ENCODE peak calls at places on chromosomes 1 and 21, in four cellular contexts. S is adrenal gland, Y is heart left ventricle, C is HCT116. Q is an unnamed sample.

GRCh38 chr21:38057626-38058025 is 141.4 kb upstream of the KCNJ6 start:
- DNase-seq in S (no peak), Y (no peak), C (no peak), Q (no peak)

GRCh38 chr1:109370712-109371270 is 26.9 kb downstream of the SORT1 start:
- DNase-seq in S (no peak), Y (no peak), C (no peak), Q (no peak)

GRCh38 chr1:215474940-215475339 is 92.2 kb upstream of the KCTD3 start:
- DNase-seq in S (peak), Y (no peak), C (no peak), Q (no peak)

GRCh38 chr21:28790335-28790734 is 202.3 kb downstream of the LTN1 start:
- DNase-seq in S (no peak), Y (no peak), C (no peak), Q (no peak)

GRCh38 chr1:15288173-15288926 is 41.3 kb downstream of the FHAD1 start:
- DNase-seq in S (no peak), Y (no peak), C (no peak), Q (no peak)

GRCh38 chr1:34870395-34870794 is 10.8 kb upstream of the SMIM12 start:
- DNase-seq in S (no peak), Y (no peak), C (no peak), Q (no peak)

GRCh38 chr1:230868736-230869385 is 540 bp upstream of the C1orf198 start:
- DNase-seq in S (peak), Y (peak), C (peak), Q (peak)

GRCh38 chr1:118097622-118098348 is 87.2 kb downstream of the SPAG17 start:
- DNase-seq in S (no peak), Y (no peak), C (no peak), Q (no peak)

GRCh38 chr1:174656409-174657059 is 208.8 kb downstream of the GPR52 start:
- DNase-seq in S (no peak), Y (no peak), C (no peak), Q (no peak)

DNA sequence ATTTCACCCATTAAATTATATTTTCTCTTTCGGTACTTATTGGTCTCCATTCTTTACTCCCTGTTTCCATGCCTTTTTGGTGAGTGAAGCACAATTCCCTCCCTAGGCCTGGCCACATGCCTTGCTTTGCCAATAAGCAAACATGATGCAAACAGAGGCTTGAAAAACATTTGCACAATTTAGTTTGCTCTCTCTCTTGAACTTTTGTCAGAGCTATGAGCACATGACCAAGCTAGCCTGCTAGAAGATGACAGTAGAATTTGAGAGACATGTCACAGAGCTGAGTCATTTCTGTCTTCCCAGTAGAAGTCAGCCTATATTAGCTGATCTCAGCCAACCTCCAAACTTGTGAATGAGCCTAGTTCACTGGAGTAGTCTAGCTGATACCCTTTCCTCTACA is 24.6 kb downstream of the ANGPTL3 start:
- DNase-seq in S (peak), Y (no peak), C (peak), Q (no peak)
- H3K27ac ChIP-seq in S (no peak), Y (no peak), C (no peak), Q (no peak)

DNA sequence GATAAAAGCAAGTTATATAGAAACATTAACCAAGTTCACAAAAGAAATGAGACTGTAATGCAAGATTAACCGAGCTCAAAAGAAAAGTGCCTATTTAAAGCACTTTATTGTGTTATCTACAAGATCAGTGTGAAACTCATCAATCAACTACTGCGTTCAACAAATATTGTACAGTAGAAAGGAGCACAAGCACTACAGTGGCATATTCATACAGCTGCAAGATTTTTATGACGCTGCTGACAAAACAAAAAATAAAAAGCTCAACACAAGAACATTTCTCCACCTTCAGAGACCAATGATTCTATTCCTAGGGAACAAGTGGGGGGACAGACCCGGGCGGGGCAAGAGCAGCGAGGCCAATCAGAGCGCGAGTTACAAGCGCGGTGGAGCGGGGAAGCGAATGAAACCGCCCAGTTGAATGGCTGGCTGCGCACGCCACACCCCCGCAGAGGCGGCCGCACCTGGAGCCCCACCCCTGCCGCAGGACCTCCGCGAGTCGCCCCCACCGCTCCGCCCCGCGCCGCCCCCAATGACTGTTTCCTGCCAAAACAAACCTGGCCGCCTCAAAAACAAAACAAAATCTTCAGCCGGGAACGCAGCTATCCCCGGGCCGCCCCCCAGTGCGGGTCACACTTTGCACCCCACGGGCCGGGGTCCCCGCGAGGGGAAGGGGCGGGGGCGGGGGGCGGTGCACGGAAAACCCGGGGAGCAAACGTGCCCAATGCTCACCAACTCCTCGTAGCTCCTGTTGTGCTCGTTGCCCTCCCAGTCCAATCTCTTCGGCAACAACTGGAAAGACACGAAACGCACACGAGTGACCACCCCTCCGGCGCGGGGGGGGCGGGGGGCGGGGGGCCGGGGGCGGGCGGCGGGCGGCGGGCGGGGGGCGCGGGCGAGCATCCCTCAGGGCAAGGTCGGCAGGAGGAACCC is 1.1 kb downstream of the BRWD1 start:
- DNase-seq in S (peak), Y (peak), C (peak), Q (peak)
- TF ChIP-seq POLR2A in S (peak), Y (no peak), C (no peak), Q (no peak)

GRCh38 chr1:6545276-6545934 is 8.9 kb downstream of the NOL9 start:
- DNase-seq in S (peak), Y (no peak), C (no peak), Q (no peak)
- H3K27ac ChIP-seq in S (no peak), Y (no peak), C (no peak), Q (no peak)

GRCh38 chr1:229563701-229564100 is 5.2 kb upstream of the ABCB10 start:
- DNase-seq in S (peak), Y (peak), C (no peak), Q (peak)
- TF ChIP-seq POLR2A in S (no peak), Y (no peak), C (no peak), Q (peak)